ENCODE peak calls at places on chromosomes 2 and 18, in nine cellular contexts. One of them, this sample, is unnamed.

GRCh38 chr2:180359522-180360282 is 352.6 kb upstream of the CWC22 start:
- DNase-seq in tibial artery: no peak
- DNase-seq in PC-3: peak
- DNase-seq in HCT116: peak
- DNase-seq in mesenchymal stem cell: no peak
- DNase-seq in CD4-positive, alpha-beta T cell: no peak
- DNase-seq in right cardiac atrium: no peak
- DNase-seq in spleen: peak
- DNase-seq in CD8-positive, alpha-beta T cell: no peak
- DNase-seq in this sample: no peak

GRCh38 chr18:67531929-67532328 is 15.4 kb upstream of the DSEL start:
- DNase-seq in tibial artery: no peak
- DNase-seq in HCT116: no peak
- DNase-seq in CD4-positive, alpha-beta T cell: no peak
- DNase-seq in mesenchymal stem cell: no peak
- DNase-seq in spleen: no peak
- DNase-seq in PC-3: no peak
- DNase-seq in right cardiac atrium: no peak
- DNase-seq in CD8-positive, alpha-beta T cell: no peak
- DNase-seq in this sample: no peak

GRCh38 chr2:3659447-3660432 is 1.7 kb downstream of the ALLC start:
- DNase-seq in CD8-positive, alpha-beta T cell: no peak
- DNase-seq in HCT116: no peak
- DNase-seq in mesenchymal stem cell: peak
- DNase-seq in right cardiac atrium: peak
- DNase-seq in tibial artery: peak
- DNase-seq in CD4-positive, alpha-beta T cell: no peak
- DNase-seq in spleen: peak
- DNase-seq in PC-3: no peak
- DNase-seq in this sample: no peak

GRCh38 chr2:167264380-167264779 is 376.1 kb downstream of the XIRP2 start:
- DNase-seq in mesenchymal stem cell: peak
- DNase-seq in right cardiac atrium: no peak
- DNase-seq in HCT116: no peak
- DNase-seq in CD4-positive, alpha-beta T cell: no peak
- DNase-seq in PC-3: peak
- DNase-seq in CD8-positive, alpha-beta T cell: no peak
- DNase-seq in spleen: no peak
- DNase-seq in tibial artery: no peak
- DNase-seq in this sample: no peak

GRCh38 chr2:47152803-47153202 is 2.3 kb downstream of the STPG4 start:
- DNase-seq in HCT116: no peak
- DNase-seq in PC-3: no peak
- DNase-seq in tibial artery: no peak
- DNase-seq in CD4-positive, alpha-beta T cell: no peak
- DNase-seq in spleen: no peak
- DNase-seq in right cardiac atrium: no peak
- DNase-seq in CD8-positive, alpha-beta T cell: no peak
- DNase-seq in mesenchymal stem cell: no peak
- DNase-seq in this sample: no peak

GRCh38 chr2:161625314-161625919 is 1.2 kb downstream of the SLC4A10 start:
- DNase-seq in CD8-positive, alpha-beta T cell: no peak
- DNase-seq in mesenchymal stem cell: no peak
- DNase-seq in PC-3: no peak
- DNase-seq in spleen: no peak
- DNase-seq in tibial artery: no peak
- DNase-seq in right cardiac atrium: no peak
- DNase-seq in HCT116: no peak
- DNase-seq in CD4-positive, alpha-beta T cell: no peak
- DNase-seq in this sample: peak

GRCh38 chr2:129813404-129813803 is 166.1 kb upstream of the RAB6C start:
- DNase-seq in tibial artery: no peak
- DNase-seq in CD4-positive, alpha-beta T cell: no peak
- DNase-seq in mesenchymal stem cell: no peak
- DNase-seq in HCT116: peak
- DNase-seq in PC-3: no peak
- DNase-seq in spleen: no peak
- DNase-seq in right cardiac atrium: no peak
- DNase-seq in CD8-positive, alpha-beta T cell: no peak
- DNase-seq in this sample: no peak

GRCh38 chr2:185643434-185643833 is 95.2 kb upstream of the FSIP2 start:
- DNase-seq in HCT116: no peak
- DNase-seq in mesenchymal stem cell: no peak
- DNase-seq in tibial artery: no peak
- DNase-seq in right cardiac atrium: no peak
- DNase-seq in PC-3: no peak
- DNase-seq in CD4-positive, alpha-beta T cell: no peak
- DNase-seq in spleen: no peak
- DNase-seq in CD8-positive, alpha-beta T cell: no peak
- DNase-seq in this sample: no peak

GRCh38 chr2:159046966-159047365 is 78.5 kb downstream of the TANC1 start:
- DNase-seq in spleen: no peak
- DNase-seq in PC-3: peak
- DNase-seq in CD4-positive, alpha-beta T cell: no peak
- DNase-seq in mesenchymal stem cell: peak
- DNase-seq in tibial artery: no peak
- DNase-seq in HCT116: no peak
- DNase-seq in right cardiac atrium: no peak
- DNase-seq in CD8-positive, alpha-beta T cell: no peak
- DNase-seq in this sample: no peak

GRCh38 chr18:62324917-62325805 is at the start of gene TNFRSF11A:
- DNase-seq in CD8-positive, alpha-beta T cell: peak
- DNase-seq in PC-3: peak
- DNase-seq in right cardiac atrium: peak
- DNase-seq in spleen: peak
- DNase-seq in tibial artery: no peak
- DNase-seq in HCT116: no peak
- DNase-seq in mesenchymal stem cell: peak
- DNase-seq in CD4-positive, alpha-beta T cell: peak
- DNase-seq in this sample: no peak

GRCh38 chr18:54197747-54198411 is 26.6 kb downstream of the MBD2 start:
- DNase-seq in HCT116: no peak
- DNase-seq in mesenchymal stem cell: no peak
- DNase-seq in spleen: no peak
- DNase-seq in CD8-positive, alpha-beta T cell: no peak
- DNase-seq in tibial artery: no peak
- DNase-seq in CD4-positive, alpha-beta T cell: no peak
- DNase-seq in right cardiac atrium: no peak
- DNase-seq in PC-3: no peak
- DNase-seq in this sample: no peak

GRCh38 chr2:28895189-28895893 is 874 bp downstream of the WDR43 start:
- DNase-seq in tibial artery: no peak
- DNase-seq in spleen: no peak
- DNase-seq in HCT116: no peak
- DNase-seq in PC-3: peak
- DNase-seq in CD4-positive, alpha-beta T cell: peak
- DNase-seq in mesenchymal stem cell: peak
- DNase-seq in CD8-positive, alpha-beta T cell: peak
- DNase-seq in right cardiac atrium: peak
- DNase-seq in this sample: no peak
- H3K27ac ChIP-seq in tibial artery: peak
- H3K27ac ChIP-seq in spleen: peak
- H3K27ac ChIP-seq in HCT116: peak
- H3K27ac ChIP-seq in PC-3: peak
- H3K27ac ChIP-seq in CD4-positive, alpha-beta T cell: peak
- H3K27ac ChIP-seq in mesenchymal stem cell: peak
- H3K27ac ChIP-seq in CD8-positive, alpha-beta T cell: peak
- H3K27ac ChIP-seq in right cardiac atrium: no peak
- H3K27ac ChIP-seq in this sample: no peak

DNA sequence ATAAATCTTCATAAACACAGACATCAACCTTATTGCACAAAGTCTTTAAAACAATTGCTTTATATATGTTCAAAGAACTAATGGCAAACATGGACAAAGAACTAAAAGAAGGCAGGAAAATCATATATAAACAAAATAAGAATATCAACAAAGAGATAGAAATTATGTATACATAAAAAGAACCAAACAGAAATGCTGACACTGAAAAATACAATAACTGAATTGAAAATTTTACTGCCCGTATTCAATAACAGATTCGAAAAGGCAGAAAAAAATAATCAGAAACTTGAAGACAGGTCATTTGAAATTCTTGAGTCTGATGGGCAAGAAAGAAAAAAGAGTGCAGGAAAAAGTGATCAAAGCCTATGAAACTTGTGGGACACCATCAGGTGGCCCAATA is 22.0 kb upstream of the TFCP2L1 start:
- DNase-seq in HCT116: no peak
- DNase-seq in CD8-positive, alpha-beta T cell: no peak
- DNase-seq in PC-3: no peak
- DNase-seq in CD4-positive, alpha-beta T cell: no peak
- DNase-seq in right cardiac atrium: no peak
- DNase-seq in spleen: no peak
- DNase-seq in mesenchymal stem cell: no peak
- DNase-seq in tibial artery: no peak
- DNase-seq in this sample: no peak
- H3K27ac ChIP-seq in HCT116: no peak
- H3K27ac ChIP-seq in CD8-positive, alpha-beta T cell: no peak
- H3K27ac ChIP-seq in PC-3: no peak
- H3K27ac ChIP-seq in CD4-positive, alpha-beta T cell: no peak
- H3K27ac ChIP-seq in right cardiac atrium: no peak
- H3K27ac ChIP-seq in spleen: no peak
- H3K27ac ChIP-seq in mesenchymal stem cell: no peak
- H3K27ac ChIP-seq in tibial artery: no peak
- H3K27ac ChIP-seq in this sample: no peak

GRCh38 chr2:239274391-239275001 is 126.3 kb downstream of the HDAC4 start:
- DNase-seq in tibial artery: peak
- DNase-seq in spleen: peak
- DNase-seq in HCT116: peak
- DNase-seq in CD4-positive, alpha-beta T cell: no peak
- DNase-seq in PC-3: peak
- DNase-seq in right cardiac atrium: peak
- DNase-seq in CD8-positive, alpha-beta T cell: no peak
- DNase-seq in mesenchymal stem cell: no peak
- DNase-seq in this sample: no peak

GRCh38 chr2:239273280-239274234 is 127.3 kb downstream of the HDAC4 start:
- DNase-seq in mesenchymal stem cell: no peak
- DNase-seq in PC-3: no peak
- DNase-seq in tibial artery: peak
- DNase-seq in HCT116: no peak
- DNase-seq in CD8-positive, alpha-beta T cell: no peak
- DNase-seq in CD4-positive, alpha-beta T cell: no peak
- DNase-seq in spleen: peak
- DNase-seq in right cardiac atrium: no peak
- DNase-seq in this sample: no peak

GRCh38 chr2:239275871-239276812 is 124.7 kb downstream of the HDAC4 start:
- DNase-seq in tibial artery: peak
- DNase-seq in PC-3: no peak
- DNase-seq in CD4-positive, alpha-beta T cell: no peak
- DNase-seq in spleen: peak
- DNase-seq in HCT116: no peak
- DNase-seq in CD8-positive, alpha-beta T cell: no peak
- DNase-seq in mesenchymal stem cell: no peak
- DNase-seq in right cardiac atrium: peak
- DNase-seq in this sample: no peak

GRCh38 chr2:239276813-239277193 is 124.0 kb downstream of the HDAC4 start:
- DNase-seq in CD8-positive, alpha-beta T cell: no peak
- DNase-seq in tibial artery: no peak
- DNase-seq in PC-3: no peak
- DNase-seq in CD4-positive, alpha-beta T cell: no peak
- DNase-seq in spleen: peak
- DNase-seq in right cardiac atrium: peak
- DNase-seq in mesenchymal stem cell: no peak
- DNase-seq in HCT116: no peak
- DNase-seq in this sample: no peak

DNA sequence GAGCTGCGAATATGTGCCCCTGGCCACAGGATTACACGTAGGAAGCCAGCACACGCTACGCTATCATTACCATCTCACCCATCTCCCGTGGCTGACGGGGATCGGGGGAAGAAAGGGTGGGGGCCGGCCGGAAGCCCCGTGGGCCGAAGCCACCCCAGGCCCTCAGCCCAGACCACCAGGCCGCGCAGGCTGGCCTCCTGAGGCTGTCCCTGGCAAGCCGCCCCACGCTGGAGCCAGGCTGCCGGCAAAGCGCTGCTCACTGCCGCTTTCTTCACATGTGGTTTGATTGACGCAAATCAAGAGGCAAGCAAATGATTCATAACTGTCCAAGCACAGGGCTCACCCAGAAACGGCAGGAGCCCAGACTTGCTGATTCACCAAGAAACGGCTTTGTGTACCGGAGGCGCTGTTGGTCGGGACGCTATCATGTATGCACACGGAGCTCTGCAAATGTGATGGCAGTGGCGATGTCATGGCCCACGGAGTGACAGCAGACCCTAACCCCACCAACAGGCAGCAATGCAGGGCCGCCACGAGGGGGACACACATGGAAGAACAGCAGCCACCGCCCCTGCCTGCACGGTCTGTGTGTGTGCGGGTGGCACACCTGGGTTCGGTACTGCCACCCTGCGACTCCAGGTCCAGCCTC is 125.7 kb downstream of the HDAC4 start:
- DNase-seq in spleen: peak
- DNase-seq in CD4-positive, alpha-beta T cell: peak
- DNase-seq in PC-3: peak
- DNase-seq in HCT116: peak
- DNase-seq in CD8-positive, alpha-beta T cell: peak
- DNase-seq in right cardiac atrium: peak
- DNase-seq in mesenchymal stem cell: peak
- DNase-seq in tibial artery: peak
- DNase-seq in this sample: no peak
- H3K27ac ChIP-seq in spleen: peak
- H3K27ac ChIP-seq in CD4-positive, alpha-beta T cell: peak
- H3K27ac ChIP-seq in PC-3: peak
- H3K27ac ChIP-seq in HCT116: peak
- H3K27ac ChIP-seq in CD8-positive, alpha-beta T cell: peak
- H3K27ac ChIP-seq in right cardiac atrium: peak
- H3K27ac ChIP-seq in mesenchymal stem cell: peak
- H3K27ac ChIP-seq in tibial artery: peak
- H3K27ac ChIP-seq in this sample: peak

GRCh38 chr18:23257153-23257552 is 121.9 kb downstream of the CABLES1 start:
- DNase-seq in right cardiac atrium: no peak
- DNase-seq in tibial artery: no peak
- DNase-seq in CD4-positive, alpha-beta T cell: no peak
- DNase-seq in PC-3: no peak
- DNase-seq in spleen: no peak
- DNase-seq in mesenchymal stem cell: no peak
- DNase-seq in HCT116: no peak
- DNase-seq in CD8-positive, alpha-beta T cell: no peak
- DNase-seq in this sample: no peak

GRCh38 chr18:23260932-23261590 is 125.8 kb downstream of the CABLES1 start:
- DNase-seq in tibial artery: no peak
- DNase-seq in CD4-positive, alpha-beta T cell: no peak
- DNase-seq in HCT116: no peak
- DNase-seq in spleen: no peak
- DNase-seq in PC-3: peak
- DNase-seq in right cardiac atrium: no peak
- DNase-seq in CD8-positive, alpha-beta T cell: no peak
- DNase-seq in mesenchymal stem cell: no peak
- DNase-seq in this sample: no peak

GRCh38 chr18:23259701-23260661 is 124.7 kb downstream of the CABLES1 start:
- DNase-seq in tibial artery: peak
- DNase-seq in HCT116: no peak
- DNase-seq in spleen: peak
- DNase-seq in PC-3: peak
- DNase-seq in right cardiac atrium: peak
- DNase-seq in CD8-positive, alpha-beta T cell: no peak
- DNase-seq in CD4-positive, alpha-beta T cell: no peak
- DNase-seq in mesenchymal stem cell: peak
- DNase-seq in this sample: peak

GRCh38 chr18:23257686-23258565 is 122.6 kb downstream of the CABLES1 start:
- DNase-seq in CD8-positive, alpha-beta T cell: no peak
- DNase-seq in tibial artery: no peak
- DNase-seq in CD4-positive, alpha-beta T cell: no peak
- DNase-seq in right cardiac atrium: peak
- DNase-seq in mesenchymal stem cell: peak
- DNase-seq in PC-3: peak
- DNase-seq in spleen: no peak
- DNase-seq in HCT116: no peak
- DNase-seq in this sample: peak

GRCh38 chr18:23258566-23259265 is 123.4 kb downstream of the CABLES1 start:
- DNase-seq in PC-3: peak
- DNase-seq in mesenchymal stem cell: no peak
- DNase-seq in CD4-positive, alpha-beta T cell: no peak
- DNase-seq in HCT116: no peak
- DNase-seq in right cardiac atrium: no peak
- DNase-seq in spleen: no peak
- DNase-seq in tibial artery: no peak
- DNase-seq in CD8-positive, alpha-beta T cell: no peak
- DNase-seq in this sample: no peak
- H3K27ac ChIP-seq in PC-3: peak
- H3K27ac ChIP-seq in mesenchymal stem cell: peak
- H3K27ac ChIP-seq in CD4-positive, alpha-beta T cell: no peak
- H3K27ac ChIP-seq in HCT116: no peak
- H3K27ac ChIP-seq in right cardiac atrium: peak
- H3K27ac ChIP-seq in spleen: peak
- H3K27ac ChIP-seq in tibial artery: no peak
- H3K27ac ChIP-seq in CD8-positive, alpha-beta T cell: no peak
- H3K27ac ChIP-seq in this sample: peak

This sample was measured in caudate nucleus.